ENCODE peak calls at places on chromosomes 1 and 21, in seven cellular contexts. Y, B, A, W, N, S and T are unnamed samples.

GRCh38 chr1:47189844-47190562 is at the start of gene PDZK1IP1:
- DNase-seq in W (no peak), A (peak; percentile 95), Y (peak; percentile 81), B (no peak), N (peak; percentile 88), S (peak; percentile 84), T (peak; percentile 53)

GRCh38 chr1:3664700-3665375 is 12.5 kb downstream of the TP73 start:
- DNase-seq in A (peak; percentile 58), Y (no peak), N (no peak), S (no peak), W (no peak), B (no peak), T (no peak)

GRCh38 chr1:218658899-218659298 is 313.8 kb downstream of the TGFB2 start:
- DNase-seq in Y (no peak), A (peak; percentile 86), W (no peak), N (no peak), B (no peak), S (no peak), T (peak; percentile 27)

GRCh38 chr1:156748670-156749428 is 2.6 kb downstream of the HDGF start:
- DNase-seq in A (peak; percentile 90), N (peak; percentile 81), W (no peak), B (peak; percentile 89), Y (peak; percentile 70), S (no peak), T (peak; percentile 22)

GRCh38 chr1:205774277-205775014 is 836 bp downstream of the RAB29 start:
- DNase-seq in S (no peak), N (peak; percentile 23), Y (peak; percentile 63), B (no peak), A (peak; percentile 16), W (peak; percentile 32), T (peak; percentile 51)

GRCh38 chr1:88371396-88371795 is 312.7 kb upstream of the PKN2 start:
- DNase-seq in W (no peak), N (no peak), Y (no peak), B (no peak), A (peak; percentile 1), S (no peak), T (no peak)

GRCh38 chr1:219261454-219261853 is 87.8 kb downstream of the LYPLAL1 start:
- DNase-seq in B (no peak), Y (no peak), W (no peak), A (no peak), N (no peak), S (no peak), T (no peak)

GRCh38 chr1:155940993-155941844 is at the start of gene RXFP4:
- DNase-seq in Y (no peak), A (peak; percentile 38), S (no peak), B (no peak), W (no peak), N (peak; percentile 90), T (peak; percentile 70)

GRCh38 chr1:100034465-100034864 is 64.7 kb downstream of the SLC35A3 start:
- DNase-seq in A (peak; percentile 18), N (no peak), S (no peak), B (no peak), W (no peak), Y (peak; percentile 28), T (no peak)

GRCh38 chr1:21586222-21586621 is 77.0 kb downstream of the ALPL start:
- DNase-seq in A (no peak), S (no peak), N (no peak), Y (no peak), W (no peak), B (no peak), T (peak; percentile 97)

GRCh38 chr1:222043444-222044292 is 301.8 kb upstream of the DUSP10 start:
- DNase-seq in N (no peak), Y (peak; percentile 76), S (no peak), B (no peak), A (peak; percentile 38), W (no peak), T (peak; percentile 87)

GRCh38 chr1:39652105-39652504 is 12.7 kb upstream of the HEYL start:
- DNase-seq in N (no peak), S (no peak), A (no peak), W (no peak), B (no peak), Y (no peak), T (no peak)
- H3K27me3 ChIP-seq in N (no peaks in the 10 kb centered on the region), S (no peaks in the 10 kb centered on the region), A (peaks cover 2% of the 10 kb centered on the region), W (no peaks in the 10 kb centered on the region), B (no peaks in the 10 kb centered on the region), Y (no peaks in the 10 kb centered on the region), T (no peaks in the 10 kb centered on the region)

GRCh38 chr1:235993652-235994051 is 71.2 kb downstream of the NID1 start:
- DNase-seq in S (no peak), Y (no peak), N (no peak), W (no peak), B (no peak), A (no peak), T (no peak)
- H3K4me3 ChIP-seq in S (no peak overlapping the region), Y (no peak overlapping the region), N (no peak overlapping the region), W (no peak overlapping the region), B (no peak overlapping the region), A (no peak overlapping the region), T (no peak overlapping the region)

GRCh38 chr1:113106910-113107309 is 33.9 kb downstream of the LRIG2 start:
- DNase-seq in B (no peak), Y (no peak), S (no peak), N (no peak), A (no peak), W (no peak), T (no peak)
- H3K36me3 ChIP-seq in B (no peaks in the 10 kb centered on the region), Y (no peaks in the 10 kb centered on the region), S (peaks cover 100% of the 10 kb centered on the region), N (peaks cover 11% of the 10 kb centered on the region), A (peaks cover 17% of the 10 kb centered on the region), W (peaks cover 91% of the 10 kb centered on the region), T (peaks cover 75% of the 10 kb centered on the region)

DNA sequence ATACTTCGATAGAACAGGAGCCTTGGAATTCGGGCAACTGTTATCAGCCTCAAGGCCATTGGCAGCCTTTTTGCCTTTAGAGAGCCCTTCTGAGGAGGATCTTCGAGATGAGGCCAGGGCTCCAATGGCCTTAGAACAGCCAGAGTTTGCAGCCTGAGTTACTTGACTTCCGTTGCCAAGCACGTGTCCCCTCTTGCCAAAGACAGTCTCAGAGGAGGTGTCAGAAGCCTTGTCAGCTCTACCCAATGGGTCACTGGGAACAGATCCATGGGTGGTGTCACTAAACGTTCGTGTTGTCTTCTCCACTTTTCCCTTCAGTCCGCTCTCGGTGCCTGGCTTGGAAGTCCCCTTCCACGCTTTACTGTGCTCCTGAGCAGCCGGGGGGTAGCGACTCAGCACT is 73.2 kb downstream of the KDM1A start:
- DNase-seq in N (peak; percentile 15), Y (no peak), W (no peak), B (no peak), A (no peak), S (no peak), T (no peak)
- H3K27me3 ChIP-seq in N (no peaks in the 10 kb centered on the region), Y (no peaks in the 10 kb centered on the region), W (no peaks in the 10 kb centered on the region), B (no peaks in the 10 kb centered on the region), A (no peaks in the 10 kb centered on the region), S (no peaks in the 10 kb centered on the region), T (no peaks in the 10 kb centered on the region)

DNA sequence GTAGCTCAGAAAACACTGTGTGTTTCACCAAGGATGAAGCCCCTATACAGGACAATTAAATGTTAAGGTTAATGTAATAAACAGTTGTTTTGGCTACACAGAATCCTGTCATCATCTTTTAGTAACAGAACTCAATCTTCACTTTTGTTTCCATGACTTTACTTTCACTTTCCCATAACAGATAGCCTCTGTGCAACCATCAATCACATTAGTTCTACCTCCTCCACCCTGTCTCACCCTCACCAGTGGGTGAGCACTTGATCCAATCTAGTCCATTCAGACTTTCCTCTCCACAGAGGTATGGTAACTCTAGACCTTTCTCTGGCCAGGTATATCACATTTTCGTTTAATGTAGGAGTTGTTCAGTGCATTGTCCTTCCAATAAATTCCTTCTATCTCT is 1018.5 kb downstream of the ADGRL2 start:
- DNase-seq in A (no peak), N (no peak), Y (no peak), B (no peak), W (no peak), S (no peak), T (no peak)
- H3K4me3 ChIP-seq in A (no peak overlapping the region), N (no peak overlapping the region), Y (no peak overlapping the region), B (no peak overlapping the region), W (no peak overlapping the region), S (no peak overlapping the region), T (no peak overlapping the region)

GRCh38 chr21:45123440-45123839 is 49.1 kb downstream of the ADARB1 start:
- DNase-seq in B (no peak), S (no peak), W (no peak), A (no peak), Y (no peak), N (no peak), T (no peak)
- H3K36me3 ChIP-seq in B (no peaks in the 10 kb centered on the region), S (no peaks in the 10 kb centered on the region), W (peaks cover 6% of the 10 kb centered on the region), A (peaks cover 3% of the 10 kb centered on the region), Y (no peaks in the 10 kb centered on the region), N (no peaks in the 10 kb centered on the region), T (no peaks in the 10 kb centered on the region)

DNA sequence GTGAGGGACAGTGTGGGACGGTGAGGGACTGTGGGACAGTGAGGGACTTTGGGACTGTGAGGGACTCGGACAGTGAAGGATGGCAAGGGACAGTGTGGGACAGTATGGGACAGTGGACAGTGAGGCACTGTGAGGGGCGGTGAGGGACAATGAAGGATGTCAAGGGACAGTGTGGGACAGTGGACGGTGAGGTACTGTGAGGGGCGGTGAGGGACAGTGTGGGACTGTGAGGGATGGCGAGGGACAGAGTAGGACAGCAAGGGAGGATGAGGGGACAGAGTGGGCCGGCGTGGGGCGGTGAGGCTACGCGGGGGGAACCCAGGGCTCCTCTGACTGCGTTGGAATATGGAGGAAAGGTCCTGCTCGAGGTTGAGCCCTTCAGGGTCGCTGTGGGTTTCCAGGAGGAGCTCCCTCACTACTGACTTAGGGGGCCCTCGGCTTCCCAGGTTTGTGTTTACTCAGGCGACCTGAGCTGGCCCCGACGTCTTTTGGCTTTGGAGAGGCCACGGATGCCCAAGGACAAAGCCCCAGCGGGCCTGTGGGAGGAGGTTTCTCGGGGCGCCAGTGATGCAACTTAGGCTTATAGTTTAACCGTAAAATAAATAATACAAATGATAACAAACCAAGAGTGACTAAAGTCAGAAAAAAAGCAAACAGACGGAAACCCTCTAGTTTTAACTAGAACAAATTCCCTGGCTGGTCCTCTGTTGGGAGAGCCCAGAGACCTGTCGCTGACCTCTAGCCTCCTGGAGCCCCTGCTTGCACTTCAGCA is 1.1 kb upstream of the ERRFI1 start:
- DNase-seq in S (peak; percentile 64), N (peak; percentile 73), W (no peak), A (no peak), B (peak; percentile 93), Y (peak; percentile 83), T (peak; percentile 75)
- H3K27me3 ChIP-seq in S (no peaks in the 10 kb centered on the region), N (no peaks in the 10 kb centered on the region), W (peaks cover 22% of the 10 kb centered on the region), A (no peaks in the 10 kb centered on the region), B (no peaks in the 10 kb centered on the region), Y (no peaks in the 10 kb centered on the region), T (no peaks in the 10 kb centered on the region)